ENCODE peak calls at places on chromosomes 4 and X, in five cellular contexts. J is stimulated activated CD4-positive, alpha-beta T cell treated with anti-CD3 and anti-CD28 coated beads, TNF-alpha, amount 100 ng/mL, for 48 hours; G is ascending aorta; A is osteocyte; S is activated B cell treated with CpG ODN at 0.5 μM for 24 hours. M is an unnamed sample.

GRCh38 chr4:1706358-1706757 is 5.8 kb downstream of the SLBP start:
- DNase-seq in S (no peak), J (no peak), G (no peak), A (no peak), M (no peak)

GRCh38 chr4:37757121-37757520 is 69.4 kb upstream of the PGM2 start:
- DNase-seq in S (no peak), J (no peak), A (no peak), G (no peak), M (no peak)

GRCh38 chr4:153143527-153144348 is 60.5 kb upstream of the TRIM2 start:
- DNase-seq in J (no peak), S (no peak), A (no peak), G (no peak), M (no peak)

GRCh38 chr4:81314897-81315470 is 100.0 kb upstream of the PRKG2 start:
- DNase-seq in J (no peak), S (no peak), G (no peak), A (no peak), M (no peak)

GRCh38 chr4:175125410-175126068 is 207.4 kb downstream of the ADAM29 start:
- DNase-seq in S (no peak), J (no peak), G (no peak), A (no peak), M (no peak)

GRCh38 chrX:54602563-54602962 is 72.5 kb downstream of the GNL3L start:
- DNase-seq in A (no peak), J (no peak), G (no peak), S (no peak), M (no peak)

GRCh38 chr4:54063224-54063623 is 1.2 kb downstream of the CHIC2 start:
- DNase-seq in J (no peak), G (no peak), A (no peak), S (no peak), M (peak)

GRCh38 chrX:17846045-17846444 is 15.1 kb downstream of the RAI2 start:
- DNase-seq in S (no peak), G (no peak), J (no peak), A (no peak), M (no peak)

GRCh38 chrX:37986893-37987292 is 19.5 kb upstream of the SYTL5 start:
- DNase-seq in A (no peak), G (no peak), J (no peak), S (no peak), M (no peak)

GRCh38 chrX:22063284-22063683 is 31.2 kb downstream of the PHEX start:
- DNase-seq in G (no peak), A (no peak), J (peak), S (peak), M (peak)

GRCh38 chrX:78522601-78523000 is 136.5 kb downstream of the RTL3 start:
- DNase-seq in S (no peak), J (no peak), G (no peak), A (no peak), M (no peak)

GRCh38 chrX:53438174-53438831 is 4.1 kb upstream of the HSD17B10 start:
- DNase-seq in G (no peak), A (no peak), J (no peak), S (no peak), M (peak)

GRCh38 chr4:127261476-127261875 is 371.3 kb upstream of the INTU start:
- DNase-seq in G (no peak), A (no peak), S (no peak), J (no peak), M (no peak)

GRCh38 chr4:31081375-31081774 is 361.2 kb downstream of the PCDH7 start:
- DNase-seq in S (no peak), J (no peak), G (no peak), A (no peak), M (no peak)

GRCh38 chr4:102174800-102175199 is 170.5 kb downstream of the SLC39A8 start:
- DNase-seq in J (no peak), G (no peak), A (no peak), S (no peak), M (no peak)

GRCh38 chr4:148056879-148057278 is 325.0 kb downstream of the ARHGAP10 start:
- DNase-seq in J (peak), A (no peak), S (peak), G (peak), M (peak)

GRCh38 chr4:188691811-188692210 is 552.6 kb downstream of the TRIML1 start:
- DNase-seq in A (no peak), G (no peak), S (no peak), J (no peak), M (no peak)

GRCh38 chr4:65646136-65646535 is 24.2 kb downstream of the EPHA5 start:
- DNase-seq in J (no peak), S (no peak), G (no peak), A (no peak), M (no peak)

GRCh38 chrX:49174723-49175122 is 3.0 kb downstream of the PLP2 start:
- DNase-seq in A (no peak), J (no peak), G (no peak), S (no peak), M (no peak)

GRCh38 chr4:19216495-19216894 is 1035.2 kb upstream of the SLIT2 start:
- DNase-seq in G (no peak), A (no peak), S (no peak), J (no peak), M (no peak)

GRCh38 chr4:119525005-119525749 is 103.4 kb downstream of the PDE5A start:
- DNase-seq in G (no peak), J (no peak), A (no peak), S (no peak), M (no peak)

GRCh38 chr4:112840061-112840460 is 203.1 kb downstream of the LARP7 start:
- DNase-seq in J (no peak), G (no peak), S (no peak), A (no peak), M (no peak)

GRCh38 chr4:87241341-87241740 is 20.9 kb upstream of the KLHL8 start:
- DNase-seq in A (no peak), S (no peak), G (no peak), J (no peak), M (no peak)

GRCh38 chrX:47529548-47529947 is 31.5 kb upstream of the ARAF start:
- DNase-seq in A (no peak), S (no peak), J (no peak), G (no peak), M (no peak)

GRCh38 chr4:75512336-75513211 is 1.6 kb downstream of the RCHY1 start:
- DNase-seq in G (no peak), A (no peak), J (no peak), S (no peak), M (no peak)

GRCh38 chrX:136210243-136210642 is 41.0 kb downstream of the MAP7D3 start:
- DNase-seq in J (no peak), S (no peak), G (peak), A (no peak), M (no peak)

GRCh38 chrX:114626323-114626722 is 42.4 kb downstream of the HTR2C start:
- DNase-seq in S (no peak), A (no peak), G (no peak), J (no peak), M (peak)

GRCh38 chrX:119539872-119540271 is 25.3 kb downstream of the STEEP1 start:
- DNase-seq in A (no peak), S (no peak), J (no peak), G (no peak), M (no peak)

GRCh38 chrX:151697537-151697936 is 2.3 kb downstream of the PRRG3 start:
- DNase-seq in G (no peak), A (no peak), J (no peak), S (no peak), M (no peak)

GRCh38 chr4:3801931-3802550 is 35.9 kb downstream of the ADRA2C start:
- DNase-seq in S (no peak), J (no peak), A (no peak), G (no peak), M (no peak)

GRCh38 chrX:97461763-97462162 is 578.1 kb downstream of the RPA4 start:
- DNase-seq in S (no peak), A (no peak), J (no peak), G (no peak), M (no peak)

GRCh38 chr4:76305971-76306881 is at the start of gene STBD1:
- DNase-seq in G (peak), J (peak), A (peak), S (peak), M (peak)

GRCh38 chr4:111736516-111736915 is 408.7 kb upstream of the FAM241A start:
- DNase-seq in G (no peak), A (no peak), J (no peak), S (no peak), M (no peak)

GRCh38 chr4:133347409-133347808 is 198.3 kb downstream of the PCDH10 start:
- DNase-seq in A (no peak), G (no peak), S (no peak), J (no peak), M (no peak)